ENCODE peak calls at places on chromosomes 5 and 9, in five cellular contexts. H is mesenchymal stem cell, N is pancreas, U is fibroblast of lung, V is breast epithelium. Y is an unnamed sample.

GRCh38 chr5:109656829-109657228 is 32.9 kb upstream of the MAN2A1 start:
- DNase-seq in N (peak; percentile 25), U (peak; percentile 50), V (no peak), H (peak; percentile 82), Y (peak; percentile 28)

GRCh38 chr9:33939924-33940874 is 108.5 kb downstream of the UBAP2 start:
- DNase-seq in U (no peak), H (no peak), V (no peak), N (no peak), Y (no peak)

GRCh38 chr9:131873361-131873760 is 133.5 kb upstream of the RAPGEF1 start:
- DNase-seq in H (no peak), V (no peak), U (no peak), N (no peak), Y (no peak)

GRCh38 chr5:157273131-157273556 is 7.2 kb downstream of the CYFIP2 start:
- DNase-seq in H (no peak), V (no peak), N (no peak), U (no peak), Y (no peak)

GRCh38 chr5:87394407-87394806 is 18.3 kb downstream of the CCNH start:
- DNase-seq in H (peak; percentile 69), N (no peak), V (no peak), U (peak; percentile 87), Y (no peak)

GRCh38 chr5:119949426-119949999 is 320.2 kb downstream of the FAM170A start:
- DNase-seq in N (no peak), V (no peak), H (no peak), U (no peak), Y (no peak)

GRCh38 chr5:68953151-68953884 is 140.5 kb upstream of the SLC30A5 start:
- DNase-seq in V (no peak), U (no peak), H (no peak), N (no peak), Y (no peak)

GRCh38 chr5:66710557-66710956 is 114.4 kb downstream of the MAST4 start:
- DNase-seq in V (no peak), N (no peak), U (peak; percentile 47), H (no peak), Y (no peak)

GRCh38 chr5:95986937-95987520 is 25.4 kb upstream of the ELL2 start:
- DNase-seq in V (no peak), H (no peak), N (peak; percentile 81), U (no peak), Y (no peak)

GRCh38 chr5:7000316-7000715 is 287.1 kb downstream of the TENT4A start:
- DNase-seq in U (no peak), V (no peak), N (no peak), H (no peak), Y (no peak)

GRCh38 chr5:16229357-16229940 is 49.9 kb upstream of the MARCHF11 start:
- DNase-seq in V (no peak), U (no peak), N (no peak), H (no peak), Y (no peak)

GRCh38 chr9:37262410-37262809 is 142.0 kb downstream of the ZCCHC7 start:
- DNase-seq in U (peak; percentile 65), N (no peak), H (peak; percentile 35), V (no peak), Y (no peak)

GRCh38 chr9:111599092-111599947 is at the start of gene PTGR1:
- DNase-seq in V (peak; percentile 80), N (peak; percentile 78), H (peak; percentile 92), U (peak; percentile 87), Y (no peak)

GRCh38 chr9:109118802-109119438 is 827 bp downstream of the TMEM245 start:
- DNase-seq in V (no peak), H (peak; percentile 50), U (peak; percentile 16), N (no peak), Y (no peak)

GRCh38 chr9:82781965-82782392 is 281.0 kb downstream of the RASEF start:
- DNase-seq in N (no peak), H (no peak), U (no peak), V (no peak), Y (no peak)

GRCh38 chr5:81631124-81631523 is 119.8 kb downstream of the SSBP2 start:
- DNase-seq in N (no peak), U (no peak), V (no peak), H (no peak), Y (no peak)

GRCh38 chr5:172118891-172119290 is 69.1 kb downstream of the STK10 start:
- DNase-seq in N (no peak), U (no peak), H (no peak), V (no peak), Y (no peak)

GRCh38 chr9:109098221-109098959 is 21.4 kb downstream of the TMEM245 start:
- DNase-seq in U (peak; percentile 70), N (no peak), V (no peak), H (peak; percentile 81), Y (no peak)

GRCh38 chr5:151345808-151346478 is 1.4 kb downstream of the SLC36A2 start:
- DNase-seq in N (no peak), H (no peak), U (peak; percentile 20), V (no peak), Y (no peak)

GRCh38 chr5:116394186-116394867 is 180.3 kb downstream of the SEMA6A start:
- DNase-seq in H (no peak), N (no peak), U (peak; percentile 62), V (no peak), Y (no peak)

GRCh38 chr9:135850737-135851136 is 56.6 kb downstream of the CAMSAP1 start:
- DNase-seq in H (no peak), U (no peak), N (no peak), V (no peak), Y (no peak)

GRCh38 chr9:29211681-29212589 is 1638.7 kb upstream of the C9orf72 start:
- DNase-seq in V (no peak), U (peak; percentile 4), H (peak; percentile 63), N (peak; percentile 42), Y (no peak)

GRCh38 chr5:7849531-7850240 is 1.2 kb downstream of the CFAP90 start:
- DNase-seq in U (no peak), N (no peak), V (no peak), H (peak; percentile 25), Y (no peak)

GRCh38 chr5:55421074-55421529 is 113.3 kb downstream of the MTREX start:
- DNase-seq in H (no peak), U (no peak), V (no peak), N (no peak), Y (no peak)

GRCh38 chr5:14893351-14893750 is 21.8 kb upstream of the ANKH start:
- DNase-seq in U (no peak), H (no peak), N (no peak), V (no peak), Y (no peak)

GRCh38 chr9:114011313-114011712 is 66.8 kb downstream of the AMBP start:
- DNase-seq in N (no peak), V (no peak), H (no peak), U (no peak), Y (no peak)

GRCh38 chr9:91179237-91180138 is 182.2 kb downstream of the AUH start:
- DNase-seq in N (no peak), V (no peak), H (peak; percentile 49), U (peak; percentile 66), Y (no peak)

GRCh38 chr5:141878771-141879759 is 855 bp upstream of the PCDH1 start:
- DNase-seq in V (peak; percentile 92), N (peak; percentile 86), U (peak; percentile 84), H (peak; percentile 92), Y (peak; percentile 79)

GRCh38 chr5:133423618-133424282 is 188.6 kb downstream of the FSTL4 start:
- DNase-seq in V (peak; percentile 69), N (peak; percentile 39), H (peak; percentile 35), U (peak; percentile 30), Y (peak; percentile 55)

GRCh38 chr5:133420440-133421301 is 191.7 kb downstream of the FSTL4 start:
- DNase-seq in N (no peak), H (no peak), V (peak; percentile 37), U (no peak), Y (no peak)

GRCh38 chr5:133423031-133423617 is 189.2 kb downstream of the FSTL4 start:
- DNase-seq in N (no peak), V (peak; percentile 51), U (no peak), H (no peak), Y (no peak)

GRCh38 chr5:133421806-133422205 is 190.5 kb downstream of the FSTL4 start:
- DNase-seq in V (no peak), H (no peak), U (no peak), N (no peak), Y (no peak)

GRCh38 chr5:133421394-133421793 is 190.9 kb downstream of the FSTL4 start:
- DNase-seq in V (peak; percentile 38), H (peak; percentile 9), U (no peak), N (no peak), Y (no peak)
- H3K9me3 ChIP-seq in V (no peaks in the 10 kb centered on the region), H (peaks cover 4% of the 10 kb centered on the region), U (no peaks in the 10 kb centered on the region), N (no peaks in the 10 kb centered on the region), Y (no peaks in the 10 kb centered on the region)

DNA sequence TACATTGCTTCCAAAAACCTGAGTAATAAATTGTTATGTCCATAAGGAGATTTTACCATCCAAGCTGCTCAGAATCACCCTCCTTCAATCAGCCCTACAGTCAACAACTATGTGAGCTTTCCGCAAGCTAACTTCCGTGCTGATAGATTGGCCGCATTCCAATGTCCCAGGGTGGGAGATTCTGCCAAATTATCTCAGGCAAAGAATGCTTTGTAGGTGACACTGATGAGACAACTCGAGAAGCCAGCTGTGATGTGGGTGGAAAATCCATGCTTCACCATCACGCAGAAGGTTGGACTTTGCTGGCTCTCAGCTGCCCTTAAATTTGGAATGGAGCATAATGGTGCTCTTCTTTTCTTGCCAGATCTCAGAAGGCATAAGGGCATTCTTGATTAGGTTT is 44.9 kb upstream of the HCN1 start:
- DNase-seq in U (no peak), H (no peak), N (no peak), V (no peak), Y (no peak)
- H3K9me3 ChIP-seq in U (no peaks in the 10 kb centered on the region), H (peaks cover 4% of the 10 kb centered on the region), N (no peaks in the 10 kb centered on the region), V (no peaks in the 10 kb centered on the region), Y (no peaks in the 10 kb centered on the region)

DNA sequence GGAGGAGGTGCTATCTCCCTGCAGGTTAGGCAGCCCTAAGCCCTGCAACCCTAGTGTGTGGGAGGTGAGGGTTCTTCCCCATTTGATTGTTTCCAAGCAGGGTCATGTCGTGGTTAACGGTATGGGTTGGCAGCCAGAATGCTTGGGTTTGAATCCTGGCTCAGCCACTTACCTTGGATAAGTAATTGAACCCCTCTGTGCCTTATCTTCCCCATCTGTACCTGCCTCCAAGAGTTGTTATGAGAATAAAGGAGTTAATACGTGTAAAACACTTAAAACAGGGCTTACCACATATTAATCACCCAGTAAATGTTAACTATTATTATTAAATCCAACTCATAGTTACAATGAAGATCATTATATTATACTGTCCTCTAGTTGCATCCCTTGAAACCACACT is 52.2 kb upstream of the SPATA31E1 start:
- DNase-seq in V (no peak), U (no peak), N (no peak), H (no peak), Y (no peak)
- H3K9me3 ChIP-seq in V (no peaks in the 10 kb centered on the region), U (no peaks in the 10 kb centered on the region), N (no peaks in the 10 kb centered on the region), H (no peaks in the 10 kb centered on the region), Y (no peaks in the 10 kb centered on the region)

GRCh38 chr9:137355445-137356365 is 53.6 kb upstream of the NRARP start:
- DNase-seq in U (no peak), V (no peak), N (no peak), H (no peak), Y (no peak)

GRCh38 chr9:137353223-137354152 is 51.4 kb upstream of the NRARP start:
- DNase-seq in N (no peak), H (no peak), U (no peak), V (no peak), Y (no peak)

GRCh38 chr9:137352511-137353222 is 50.6 kb upstream of the NRARP start:
- DNase-seq in H (no peak), V (no peak), U (no peak), N (no peak), Y (no peak)

GRCh38 chr9:137354845-137355420 is 52.9 kb upstream of the NRARP start:
- DNase-seq in U (no peak), H (no peak), V (no peak), N (no peak), Y (no peak)

GRCh38 chr9:137354153-137354844 is 52.2 kb upstream of the NRARP start:
- DNase-seq in U (no peak), V (no peak), N (no peak), H (no peak), Y (no peak)
- H3K9me3 ChIP-seq in U (peaks cover 3% of the 10 kb centered on the region), V (peaks cover 22% of the 10 kb centered on the region), N (no peaks in the 10 kb centered on the region), H (peaks cover 30% of the 10 kb centered on the region), Y (no peaks in the 10 kb centered on the region)